ENCODE peak calls at places on chromosomes 13 and 19, in nine cellular contexts. J is AG10803, K is PC-9, F is heart left ventricle, A is thoracic aorta, I is breast epithelium, Z is cardiac fibroblast, D is GM20000, S is neural crest cell. M is an unnamed sample.

GRCh38 chr13:20594276-20594675 is 27.3 kb downstream of the IFT88 start:
- DNase-seq in J (no peak), K (no peak), F (no peak), A (no peak), I (no peak), Z (no peak), D (no peak), S (no peak), M (no peak)

GRCh38 chr19:15332311-15332996 is at the start of gene BRD4:
- DNase-seq in J (peak; percentile 48), K (no peak), F (peak; percentile 74), A (no peak), I (peak; percentile 50), Z (peak; percentile 61), D (peak; percentile 92), S (peak; percentile 75), M (peak; percentile 65)

GRCh38 chr13:112356190-112356589 is 20.0 kb upstream of the SPACA7 start:
- DNase-seq in J (no peak), K (no peak), F (no peak), A (no peak), I (no peak), Z (no peak), D (no peak), S (no peak), M (no peak)

GRCh38 chr13:46211116-46211515 is 612 bp upstream of the LRRC63 start:
- DNase-seq in J (no peak), K (no peak), F (no peak), A (no peak), I (no peak), Z (no peak), D (peak; percentile 44), S (no peak), M (no peak)

GRCh38 chr13:32737111-32737571 is 150.9 kb downstream of the PDS5B start:
- DNase-seq in J (peak; percentile 16), K (no peak), F (no peak), A (no peak), I (no peak), Z (peak; percentile 28), D (no peak), S (no peak), M (no peak)

GRCh38 chr13:102675115-102675514 is 19.7 kb downstream of the METTL21C start:
- DNase-seq in J (no peak), K (no peak), F (no peak), A (no peak), I (no peak), Z (no peak), D (no peak), S (no peak), M (no peak)

GRCh38 chr13:27379694-27380596 is 44.5 kb upstream of the GTF3A start:
- DNase-seq in J (peak; percentile 59), K (peak; percentile 42), F (no peak), A (no peak), I (peak; percentile 31), Z (peak; percentile 54), D (peak; percentile 62), S (peak; percentile 67), M (peak; percentile 74)

GRCh38 chr19:47481460-47482052 is 2.5 kb downstream of the KPTN start:
- DNase-seq in J (no peak), K (no peak), F (no peak), A (no peak), I (no peak), Z (no peak), D (no peak), S (no peak), M (no peak)

GRCh38 chr13:36475468-36475867 is 43.2 kb downstream of the CCNA1 start:
- DNase-seq in J (no peak), K (peak; percentile 45), F (no peak), A (no peak), I (no peak), Z (peak; percentile 19), D (no peak), S (no peak), M (no peak)

GRCh38 chr13:45162821-45163220 is 38.0 kb downstream of the KCTD4 start:
- DNase-seq in J (peak; percentile 88), K (peak; percentile 95), F (no peak), A (no peak), I (no peak), Z (peak; percentile 84), D (no peak), S (no peak), M (no peak)

GRCh38 chr19:51595776-51596175 is 24.7 kb downstream of the ZNF175 start:
- DNase-seq in J (no peak), K (no peak), F (no peak), A (no peak), I (no peak), Z (no peak), D (no peak), S (no peak), M (no peak)

GRCh38 chr19:44050740-44051653 is 839 bp upstream of the ZNF223 start:
- DNase-seq in J (peak; percentile 0), K (peak; percentile 74), F (no peak), A (no peak), I (no peak), Z (no peak), D (no peak), S (no peak), M (no peak)

GRCh38 chr13:98930014-98930625 is 47.7 kb downstream of the DOCK9 start:
- DNase-seq in J (no peak), K (peak; percentile 9), F (no peak), A (no peak), I (no peak), Z (no peak), D (no peak), S (no peak), M (no peak)

GRCh38 chr13:39133781-39134180 is 95.5 kb downstream of the NHLRC3 start:
- DNase-seq in J (no peak), K (no peak), F (no peak), A (no peak), I (no peak), Z (no peak), D (no peak), S (no peak), M (no peak)

GRCh38 chr19:41893899-41894298 is 10.9 kb downstream of the ARHGEF1 start:
- DNase-seq in J (no peak), K (no peak), F (no peak), A (no peak), I (no peak), Z (peak; percentile 42), D (no peak), S (no peak), M (no peak)
- TF ChIP-seq CTCF in J (no peak), K (no peak), F (no peak), A (no peak), I (no peak), Z (peak; percentile 4), D (no peak), S (no peak), M (no peak)

DNA sequence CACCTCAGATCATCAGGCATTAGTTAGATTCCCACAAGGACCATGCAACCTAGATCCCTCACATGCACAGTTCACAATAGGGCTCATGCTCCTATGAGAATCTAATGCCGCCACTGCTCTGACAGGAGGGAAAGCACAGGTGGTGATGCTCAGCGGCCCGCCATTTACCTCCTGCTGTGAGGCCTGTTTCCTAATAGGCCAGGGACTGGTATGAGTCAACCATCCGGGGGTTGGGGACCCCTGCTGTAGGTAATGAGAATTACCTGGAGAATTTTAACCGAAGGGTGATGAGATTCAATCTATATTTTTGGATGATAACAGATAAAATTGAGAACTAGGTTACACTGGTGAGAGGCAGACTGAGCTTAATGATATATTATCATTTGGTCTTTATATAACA is 101.4 kb downstream of the LACC1 start:
- DNase-seq in J (no peak), K (no peak), F (no peak), A (no peak), I (no peak), Z (no peak), D (no peak), S (no peak), M (no peak)
- TF ChIP-seq CTCF in J (no peak), K (no peak), F (no peak), A (no peak), I (no peak), Z (no peak), D (no peak), S (peak; percentile 13), M (peak; percentile 21)

GRCh38 chr19:3302755-3303154 is 63.6 kb upstream of the NFIC start:
- DNase-seq in J (no peak), K (no peak), F (no peak), A (no peak), I (no peak), Z (no peak), D (no peak), S (no peak), M (no peak)
- TF ChIP-seq CTCF in J (no peak), K (no peak), F (no peak), A (no peak), I (no peak), Z (no peak), D (no peak), S (peak; percentile 16), M (no peak)

DNA sequence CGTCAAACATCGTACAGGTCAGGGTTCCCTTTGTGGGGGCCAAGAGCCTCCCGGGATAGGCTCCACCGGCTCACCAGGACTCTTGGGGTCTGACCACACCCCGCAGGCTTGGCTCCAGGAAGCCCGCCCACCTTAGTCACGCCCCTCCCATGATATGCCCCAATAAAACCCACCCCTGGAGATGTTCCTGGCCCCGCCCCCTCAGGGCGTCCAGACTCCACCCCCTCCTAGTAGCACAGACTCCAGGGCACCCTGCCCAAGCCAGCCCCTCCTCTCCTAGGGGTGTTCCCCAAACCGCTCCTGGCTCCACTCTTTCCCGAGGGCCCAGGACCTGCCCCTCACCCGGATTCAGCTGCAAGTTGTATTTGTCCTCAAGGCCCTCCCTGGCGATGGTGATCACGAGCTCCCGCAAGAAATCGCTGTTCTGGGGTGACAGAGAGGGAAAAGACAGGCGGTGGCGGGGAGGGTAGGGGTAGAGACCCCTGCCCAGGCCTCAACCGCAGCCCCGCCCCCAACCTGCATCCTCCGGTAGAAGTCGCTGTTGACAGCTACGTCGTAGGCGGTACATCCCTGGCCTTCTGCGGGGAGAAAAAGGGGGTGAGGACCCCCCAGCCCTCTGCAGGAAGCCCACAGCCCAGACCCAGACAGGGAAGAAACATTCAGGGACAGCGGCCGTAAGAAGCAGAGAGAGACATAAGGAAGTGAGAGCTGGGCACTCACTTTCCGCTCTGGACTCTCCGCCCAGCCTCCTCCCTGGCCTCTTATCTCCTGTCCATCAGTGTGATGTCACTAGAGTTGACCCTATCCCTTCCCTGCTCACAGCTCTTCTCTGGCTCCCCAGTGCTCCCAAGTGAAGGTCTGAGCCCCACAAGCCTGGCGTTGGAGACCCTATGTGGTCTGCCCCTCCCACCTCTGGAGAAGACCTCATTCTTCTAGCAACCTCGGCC is 3.9 kb downstream of the PIH1D1 start:
- DNase-seq in J (no peak), K (no peak), F (peak; percentile 53), A (no peak), I (no peak), Z (peak; percentile 41), D (no peak), S (no peak), M (no peak)
- TF ChIP-seq CTCF in J (no peak), K (no peak), F (no peak), A (no peak), I (no peak), Z (no peak), D (no peak), S (no peak), M (no peak)

GRCh38 chr19:12202250-12202649 is 39.4 kb downstream of the ZNF136 start:
- DNase-seq in J (no peak), K (peak; percentile 51), F (peak; percentile 32), A (no peak), I (no peak), Z (no peak), D (no peak), S (no peak), M (no peak)
- TF ChIP-seq CTCF in J (no peak), K (peak; percentile 50), F (peak; percentile 29), A (no peak), I (peak; percentile 19), Z (peak; percentile 7), D (no peak), S (no peak), M (no peak)